ENCODE peak calls at places on chromosomes 12 and 14, in nine cellular contexts. H, D, E, B, W, Q, A, T and G are unnamed samples. For H3K27me3, the result is how much of the 10 kb centered on the place peaks cover.

GRCh38 chr12:49615725-49616124 is 7.6 kb upstream of the PRPF40B start:
- DNase-seq in W (no peak), E (no peak), D (no peak), Q (no peak), H (no peak), B (no peak), T (no peak), A (no peak), G (no peak)

GRCh38 chr14:42110167-42110566 is 503.5 kb downstream of the LRFN5 start:
- DNase-seq in B (peak), E (peak), T (no peak), A (no peak), H (no peak), Q (no peak), D (no peak), W (no peak), G (no peak)

GRCh38 chr12:109967383-109968031 is 28.7 kb downstream of the GIT2 start:
- DNase-seq in Q (no peak), H (no peak), B (no peak), T (no peak), D (no peak), A (no peak), W (no peak), E (no peak), G (no peak)

GRCh38 chr14:65501328-65501727 is 88.8 kb downstream of the FUT8 start:
- DNase-seq in T (no peak), Q (no peak), D (no peak), E (no peak), W (no peak), B (no peak), A (no peak), H (no peak), G (no peak)

GRCh38 chr12:131896080-131896810 is 1.8 kb downstream of the ULK1 start:
- DNase-seq in H (no peak), A (peak), E (peak), T (peak), W (peak), B (peak), D (peak), Q (peak), G (peak)

GRCh38 chr14:43411841-43412240 is 1095.2 kb downstream of the FSCB start:
- DNase-seq in E (no peak), D (no peak), H (no peak), Q (no peak), W (no peak), A (no peak), B (no peak), T (no peak), G (no peak)

GRCh38 chr14:68972507-68973272 is 6.4 kb downstream of the ACTN1 start:
- DNase-seq in D (no peak), H (no peak), Q (no peak), T (no peak), B (peak), A (no peak), E (no peak), W (no peak), G (no peak)

GRCh38 chr12:71799105-71799504 is 40.5 kb upstream of the TBC1D15 start:
- DNase-seq in D (no peak), A (no peak), W (no peak), E (no peak), B (no peak), T (no peak), Q (no peak), H (no peak), G (no peak)

GRCh38 chr12:132710062-132710421 is 600 bp upstream of the PGAM5 start:
- DNase-seq in B (no peak), E (no peak), T (no peak), W (peak), D (no peak), Q (no peak), A (no peak), H (no peak), G (no peak)

GRCh38 chr12:71870409-71870808 is 30.9 kb downstream of the TBC1D15 start:
- DNase-seq in W (no peak), H (no peak), T (no peak), Q (no peak), E (no peak), A (no peak), D (no peak), B (no peak), G (no peak)

GRCh38 chr12:24359418-24359817 is 409.9 kb upstream of the SOX5 start:
- DNase-seq in E (no peak), H (no peak), D (no peak), B (no peak), Q (no peak), A (no peak), W (no peak), T (no peak), G (no peak)

GRCh38 chr12:21456291-21456780 is 18.9 kb downstream of the PYROXD1 start:
- DNase-seq in E (no peak), A (no peak), W (no peak), T (no peak), Q (no peak), H (no peak), D (no peak), B (no peak), G (no peak)

GRCh38 chr14:96699666-96700065 is 97.5 kb upstream of the VRK1 start:
- DNase-seq in Q (no peak), T (no peak), H (no peak), E (no peak), D (no peak), B (no peak), A (no peak), W (no peak), G (no peak)

GRCh38 chr12:117012189-117012805 is 86.9 kb downstream of the TESC start:
- DNase-seq in Q (no peak), E (no peak), D (no peak), A (no peak), T (no peak), H (no peak), B (no peak), W (no peak), G (no peak)

GRCh38 chr12:10398168-10398567 is 8.3 kb upstream of the KLRK1 start:
- DNase-seq in H (no peak), Q (no peak), T (no peak), B (no peak), D (no peak), W (no peak), E (no peak), A (no peak), G (no peak)

GRCh38 chr14:54194501-54194900 is 202.3 kb upstream of the CDKN3 start:
- DNase-seq in B (no peak), T (no peak), Q (no peak), H (no peak), D (no peak), E (no peak), A (no peak), W (no peak), G (no peak)

GRCh38 chr14:93906341-93907329 is 20.5 kb upstream of the FAM181A start:
- DNase-seq in D (no peak), H (peak), T (peak), W (peak), A (no peak), B (no peak), E (peak), Q (peak), G (no peak)

GRCh38 chr12:79251356-79251755 is 386.8 kb downstream of the SYT1 start:
- DNase-seq in E (no peak), W (no peak), A (no peak), Q (no peak), B (no peak), D (no peak), T (no peak), H (no peak), G (no peak)

GRCh38 chr14:36068777-36069534 is 107.6 kb downstream of the PTCSC3 start:
- DNase-seq in D (no peak), E (no peak), Q (no peak), W (no peak), B (no peak), T (no peak), A (no peak), H (no peak), G (no peak)

GRCh38 chr14:60970146-60970545 is 10.7 kb downstream of the TRMT5 start:
- DNase-seq in E (no peak), W (no peak), T (no peak), Q (no peak), A (no peak), B (no peak), H (no peak), D (no peak), G (peak)

GRCh38 chr12:58314610-58315009 is 373.2 kb downstream of the ATP23 start:
- DNase-seq in A (no peak), H (no peak), B (no peak), D (no peak), W (no peak), T (no peak), Q (no peak), E (no peak), G (no peak)

GRCh38 chr14:70812124-70812818 is 3.0 kb upstream of the MAP3K9 start:
- DNase-seq in B (no peak), Q (peak), D (no peak), W (no peak), H (no peak), E (no peak), A (no peak), T (no peak), G (no peak)

GRCh38 chr12:89355243-89356068 is 3.2 kb upstream of the DUSP6 start:
- DNase-seq in B (no peak), Q (no peak), E (peak), W (no peak), H (no peak), D (no peak), A (no peak), T (no peak), G (no peak)
- TF ChIP-seq CTCF in B (peak), Q (no peak), E (no peak), W (peak), H (no peak), D (no peak), A (no peak), T (peak), G (peak)

GRCh38 chr12:53976823-53977595 is 2.3 kb upstream of the HOTAIR start:
- DNase-seq in E (no peak), A (no peak), B (no peak), D (peak), W (no peak), T (no peak), H (no peak), Q (no peak), G (no peak)
- H3K27me3 ChIP-seq in E (under half), A (under half), B (half or more), D (half or more), W (half or more), T (half or more), H (under half), Q (under half), G (under half)

GRCh38 chr12:104319028-104319427 is 15.5 kb downstream of the EID3 start:
- DNase-seq in D (no peak), Q (no peak), T (no peak), B (no peak), E (no peak), W (no peak), A (no peak), H (no peak), G (no peak)

GRCh38 chr12:104321949-104322348 is 18.4 kb downstream of the EID3 start:
- DNase-seq in E (no peak), W (no peak), B (no peak), H (no peak), Q (no peak), A (no peak), D (no peak), T (no peak), G (no peak)

GRCh38 chr12:104320627-104321024 is 17.1 kb downstream of the EID3 start:
- DNase-seq in E (no peak), A (no peak), D (no peak), W (no peak), Q (no peak), B (no peak), H (no peak), T (no peak), G (no peak)

GRCh38 chr12:104317538-104318210 is 14.1 kb downstream of the EID3 start:
- DNase-seq in W (no peak), T (no peak), H (no peak), E (no peak), A (no peak), D (no peak), Q (no peak), B (no peak), G (no peak)

DNA sequence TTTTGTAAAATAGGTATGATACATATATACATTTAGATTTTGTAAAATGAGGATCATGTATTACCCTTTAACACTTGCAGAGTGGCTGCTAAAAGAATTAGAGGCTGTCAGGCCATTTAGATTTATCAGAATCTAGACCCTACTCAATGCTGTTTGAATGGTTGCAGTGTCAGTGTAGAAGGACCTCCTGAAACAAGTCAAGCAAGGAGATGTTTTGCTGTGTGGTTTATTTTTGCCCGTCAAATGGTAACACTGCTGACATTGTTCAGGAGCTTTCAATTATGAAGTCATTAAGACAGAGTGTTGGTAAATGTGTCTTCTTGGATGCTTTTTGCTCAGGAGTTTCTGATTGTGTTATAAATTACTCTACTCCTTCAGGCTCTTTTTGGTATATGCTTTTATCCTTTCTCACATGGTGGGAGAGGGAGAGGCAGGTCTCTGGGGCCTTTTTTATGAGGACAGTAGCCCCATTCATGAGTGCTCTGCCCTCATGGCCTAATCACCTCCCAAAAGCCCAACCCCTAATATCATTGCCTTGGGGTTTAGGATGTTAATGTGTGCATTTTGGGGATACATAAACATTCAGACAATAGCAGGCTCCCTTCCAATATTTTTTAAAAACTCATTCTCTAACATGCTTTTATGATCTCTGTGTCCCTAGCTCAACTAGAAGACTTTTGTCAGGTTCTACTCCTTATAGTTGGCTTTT is 16.5 kb downstream of the EID3 start:
- DNase-seq in Q (no peak), H (no peak), T (no peak), W (no peak), D (no peak), B (no peak), A (no peak), E (no peak), G (no peak)
- H3K4me3 ChIP-seq in Q (no peak), H (no peak), T (no peak), W (no peak), D (no peak), B (no peak), A (no peak), E (no peak), G (no peak)

GRCh38 chr12:85642810-85643209 is 193.4 kb downstream of the RASSF9 start:
- DNase-seq in Q (no peak), T (no peak), W (no peak), D (no peak), B (peak), E (peak), A (no peak), H (no peak), G (no peak)
- TF ChIP-seq CTCF in Q (no peak), T (peak), W (no peak), D (no peak), B (peak), E (peak), A (no peak), H (no peak), G (no peak)

DNA sequence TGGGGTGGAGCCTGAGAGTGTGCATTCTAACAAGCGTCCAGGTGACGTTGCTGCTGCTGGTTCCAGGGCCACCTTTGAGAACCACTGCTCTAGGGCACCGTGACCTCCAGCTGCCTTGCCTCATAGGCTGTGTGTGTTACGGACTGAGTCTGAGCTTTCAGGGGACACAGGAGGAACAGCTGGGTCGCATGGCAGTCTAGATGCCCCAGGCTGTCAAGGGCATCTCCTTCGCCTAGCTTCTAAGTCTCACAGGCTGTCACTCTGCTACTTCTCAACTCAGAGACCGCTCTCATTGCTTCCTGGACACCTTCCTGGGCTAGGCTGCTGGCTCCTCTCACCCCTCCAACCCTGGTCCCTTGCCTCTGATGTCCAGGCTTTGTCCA is 965 bp downstream of the KRT73 start:
- DNase-seq in B (no peak), T (no peak), D (no peak), E (no peak), H (no peak), A (no peak), Q (peak), W (no peak), G (no peak)
- H3K27me3 ChIP-seq in B (under half), T (under half), D (under half), E (under half), H (under half), A (under half), Q (under half), W (under half), G (under half)